ENCODE peak calls at places on chromosomes 5 and 9, in five cellular contexts. Y, M, S, P and G are unnamed samples.
A peak's percentile ranks its signal among the peaks of the same experiment; 100 is the strongest.

GRCh38 chr5:177997846-177998245 is 1.8 kb upstream of the PROP1 start:
- DNase-seq in Y (no peak), M (no peak), S (no peak), P (no peak), G (no peak)

GRCh38 chr5:93925321-93925720 is 183.9 kb upstream of the POU5F2 start:
- DNase-seq in Y (no peak), M (no peak), S (no peak), P (no peak), G (peak; percentile 4)

GRCh38 chr5:43367909-43368648 is 44.1 kb downstream of the CCL28 start:
- DNase-seq in Y (no peak), M (no peak), S (no peak), P (no peak), G (no peak)

GRCh38 chr5:167255931-167256330 is 1035.5 kb upstream of the WWC1 start:
- DNase-seq in Y (no peak), M (no peak), S (no peak), P (no peak), G (no peak)

GRCh38 chr5:129125819-129126218 is 31.3 kb downstream of the ISOC1 start:
- DNase-seq in Y (peak; percentile 17), M (no peak), S (no peak), P (no peak), G (no peak)

GRCh38 chr5:126736141-126736540 is 40.8 kb upstream of the LMNB1 start:
- DNase-seq in Y (no peak), M (no peak), S (no peak), P (no peak), G (peak; percentile 86)

GRCh38 chr5:124906339-124907097 is 160.1 kb upstream of the ZNF608 start:
- DNase-seq in Y (no peak), M (peak; percentile 55), S (peak; percentile 62), P (peak; percentile 80), G (peak; percentile 40)

GRCh38 chr9:108184941-108185340 is 670.8 kb downstream of the ACTL7B start:
- DNase-seq in Y (no peak), M (no peak), S (no peak), P (peak; percentile 76), G (peak; percentile 69)

GRCh38 chr5:34998058-34998789 is 49.5 kb downstream of the AGXT2 start:
- DNase-seq in Y (no peak), M (no peak), S (no peak), P (peak; percentile 73), G (peak; percentile 71)

GRCh38 chr5:40915341-40915926 is 6.1 kb downstream of the C7 start:
- DNase-seq in Y (no peak), M (no peak), S (no peak), P (no peak), G (no peak)

GRCh38 chr9:116383133-116383532 is 229.5 kb downstream of the PAPPA start:
- DNase-seq in Y (no peak), M (no peak), S (no peak), P (no peak), G (no peak)

GRCh38 chr5:136057401-136057951 is 28.7 kb downstream of the TGFBI start:
- DNase-seq in Y (no peak), M (no peak), S (no peak), P (no peak), G (peak; percentile 39)

GRCh38 chr5:134738963-134739661 is 764 bp downstream of the CAMLG start:
- DNase-seq in Y (peak; percentile 34), M (no peak), S (no peak), P (peak; percentile 33), G (peak; percentile 52)

GRCh38 chr5:61020415-61020814 is 75.4 kb downstream of the NDUFAF2 start:
- DNase-seq in Y (no peak), M (peak; percentile 15), S (no peak), P (peak; percentile 33), G (no peak)

GRCh38 chr5:174424219-174425053 is 299.9 kb upstream of the MSX2 start:
- DNase-seq in Y (no peak), M (no peak), S (no peak), P (no peak), G (no peak)

GRCh38 chr9:87206064-87206661 is 258.9 kb upstream of the GAS1 start:
- DNase-seq in Y (no peak), M (no peak), S (no peak), P (peak; percentile 65), G (peak; percentile 88)

GRCh38 chr5:6637022-6637421 is 3.8 kb downstream of the SRD5A1 start:
- DNase-seq in Y (no peak), M (no peak), S (no peak), P (no peak), G (no peak)

GRCh38 chr5:31625394-31625793 is 13.5 kb upstream of the PDZD2 start:
- DNase-seq in Y (no peak), M (no peak), S (no peak), P (no peak), G (no peak)

GRCh38 chr9:75372499-75373268 is 284.4 kb downstream of the OSTF1 start:
- DNase-seq in Y (no peak), M (peak; percentile 12), S (no peak), P (no peak), G (peak; percentile 0)

GRCh38 chr5:170097934-170098333 is 7.8 kb upstream of the FOXI1 start:
- DNase-seq in Y (no peak), M (no peak), S (no peak), P (no peak), G (no peak)

GRCh38 chr5:104363567-104363966 is 801.0 kb upstream of the NUDT12 start:
- DNase-seq in Y (no peak), M (no peak), S (no peak), P (no peak), G (no peak)

GRCh38 chr9:120924698-120925534 is 1.7 kb downstream of the TRAF1 start:
- DNase-seq in Y (no peak), M (no peak), S (no peak), P (no peak), G (peak; percentile 32)

GRCh38 chr9:74361508-74361907 is 135.6 kb upstream of the RORB start:
- DNase-seq in Y (no peak), M (no peak), S (no peak), P (no peak), G (no peak)

GRCh38 chr5:162132348-162132747 is 64.8 kb downstream of the GABRG2 start:
- DNase-seq in Y (no peak), M (no peak), S (no peak), P (no peak), G (no peak)

GRCh38 chr9:109989296-109989695 is 209.3 kb downstream of the PALM2AKAP2 start:
- DNase-seq in Y (no peak), M (no peak), S (no peak), P (peak; percentile 93), G (peak; percentile 59)

GRCh38 chr5:95281211-95281610 is 3.7 kb downstream of the MCTP1 start:
- DNase-seq in Y (no peak), M (no peak), S (no peak), P (peak; percentile 8), G (peak; percentile 32)

GRCh38 chr5:171707441-171707790 is 78.2 kb upstream of the SMIM23 start:
- DNase-seq in Y (no peak), M (no peak), S (no peak), P (no peak), G (no peak)

GRCh38 chr9:13388157-13388556 is 108.7 kb upstream of the MPDZ start:
- DNase-seq in Y (no peak), M (no peak), S (no peak), P (peak; percentile 88), G (no peak)

GRCh38 chr5:93603191-93603590 is 20.2 kb downstream of the NR2F1 start:
- DNase-seq in Y (no peak), M (no peak), S (no peak), P (no peak), G (no peak)

GRCh38 chr9:113631093-113631765 is 167.7 kb downstream of the RGS3 start:
- DNase-seq in Y (no peak), M (no peak), S (no peak), P (peak; percentile 53), G (no peak)

GRCh38 chr5:9818340-9818845 is 188.2 kb upstream of the TAS2R1 start:
- DNase-seq in Y (no peak), M (no peak), S (no peak), P (no peak), G (no peak)

GRCh38 chr9:115158666-115159481 is 40.9 kb upstream of the TNC start:
- DNase-seq in Y (no peak), M (no peak), S (no peak), P (peak; percentile 94), G (peak; percentile 50)

GRCh38 chr9:81592890-81593271 is 96.5 kb downstream of the TLE1 start:
- DNase-seq in Y (no peak), M (peak; percentile 52), S (no peak), P (no peak), G (no peak)

GRCh38 chr9:127569819-127570401 is 42.2 kb upstream of the STXBP1 start:
- DNase-seq in Y (peak; percentile 66), M (no peak), S (no peak), P (peak; percentile 57), G (no peak)

GRCh38 chr9:16048129-16048528 is 495.3 kb downstream of the CCDC171 start:
- DNase-seq in Y (no peak), M (no peak), S (no peak), P (no peak), G (no peak)

GRCh38 chr5:134083517-134083916 is 31.0 kb upstream of the TCF7 start:
- DNase-seq in Y (no peak), M (no peak), S (no peak), P (peak; percentile 69), G (peak; percentile 43)

GRCh38 chr5:55925181-55925580 is 69.6 kb downstream of the IL6ST start:
- DNase-seq in Y (no peak), M (no peak), S (no peak), P (no peak), G (no peak)

GRCh38 chr5:761206-761771 is 23.2 kb downstream of the ZDHHC11B start:
- DNase-seq in Y (no peak), M (no peak), S (peak; percentile 23), P (no peak), G (no peak)

GRCh38 chr9:113622038-113622437 is 158.5 kb downstream of the RGS3 start:
- DNase-seq in Y (no peak), M (no peak), S (no peak), P (no peak), G (no peak)